ENCODE peak calls at places on chromosome 12, in five cellular contexts. One of them, this sample, is unnamed.

GRCh38 chr12:65962921-65963883 is 138.9 kb downstream of the HMGA2 start:
- DNase-seq in K562: no peak
- DNase-seq in HepG2: no peak
- DNase-seq in GM12878: no peak
- DNase-seq in H1: no peak
- DNase-seq in this sample: peak

GRCh38 chr12:101414533-101415119 is 7.1 kb upstream of the ARL1 start:
- DNase-seq in K562: peak
- DNase-seq in HepG2: peak
- DNase-seq in GM12878: peak
- DNase-seq in H1: no peak
- DNase-seq in this sample: peak

GRCh38 chr12:105100207-105100985 is 7.1 kb upstream of the WASHC4 start:
- DNase-seq in K562: no peak
- DNase-seq in HepG2: no peak
- DNase-seq in GM12878: no peak
- DNase-seq in H1: no peak
- DNase-seq in this sample: no peak

GRCh38 chr12:7609480-7609879 is 56.2 kb downstream of the APOBEC1 start:
- DNase-seq in K562: no peak
- DNase-seq in HepG2: no peak
- DNase-seq in GM12878: no peak
- DNase-seq in H1: no peak
- DNase-seq in this sample: no peak

GRCh38 chr12:1590083-1590979 is 4.0 kb downstream of the FBXL14 start:
- DNase-seq in K562: no peak
- DNase-seq in HepG2: no peak
- DNase-seq in GM12878: no peak
- DNase-seq in H1: no peak
- DNase-seq in this sample: no peak

GRCh38 chr12:111293266-111294009 is 75.5 kb downstream of the PHETA1 start:
- DNase-seq in K562: no peak
- DNase-seq in HepG2: no peak
- DNase-seq in GM12878: no peak
- DNase-seq in H1: no peak
- DNase-seq in this sample: no peak

GRCh38 chr12:69331846-69332684 is 16.1 kb upstream of the LYZ start:
- DNase-seq in K562: no peak
- DNase-seq in HepG2: no peak
- DNase-seq in GM12878: no peak
- DNase-seq in H1: no peak
- DNase-seq in this sample: no peak

GRCh38 chr12:71755146-71755892 is 656 bp downstream of the RAB21 start:
- DNase-seq in K562: no peak
- DNase-seq in HepG2: peak
- DNase-seq in GM12878: peak
- DNase-seq in H1: no peak
- DNase-seq in this sample: peak

GRCh38 chr12:88036368-88036965 is 7.3 kb upstream of the C12orf50 start:
- DNase-seq in K562: no peak
- DNase-seq in HepG2: no peak
- DNase-seq in GM12878: no peak
- DNase-seq in H1: no peak
- DNase-seq in this sample: no peak

GRCh38 chr12:69290545-69291277 is 51.3 kb downstream of the CPSF6 start:
- DNase-seq in K562: peak
- DNase-seq in HepG2: peak
- DNase-seq in GM12878: peak
- DNase-seq in H1: peak
- DNase-seq in this sample: peak

GRCh38 chr12:6646276-6647082 is 753 bp downstream of the ACRBP start:
- DNase-seq in K562: no peak
- DNase-seq in HepG2: no peak
- DNase-seq in GM12878: no peak
- DNase-seq in H1: no peak
- DNase-seq in this sample: peak

GRCh38 chr12:117190210-117190781 is at the start of gene FBXO21:
- DNase-seq in K562: peak
- DNase-seq in HepG2: peak
- DNase-seq in GM12878: peak
- DNase-seq in H1: peak
- DNase-seq in this sample: peak

DNA sequence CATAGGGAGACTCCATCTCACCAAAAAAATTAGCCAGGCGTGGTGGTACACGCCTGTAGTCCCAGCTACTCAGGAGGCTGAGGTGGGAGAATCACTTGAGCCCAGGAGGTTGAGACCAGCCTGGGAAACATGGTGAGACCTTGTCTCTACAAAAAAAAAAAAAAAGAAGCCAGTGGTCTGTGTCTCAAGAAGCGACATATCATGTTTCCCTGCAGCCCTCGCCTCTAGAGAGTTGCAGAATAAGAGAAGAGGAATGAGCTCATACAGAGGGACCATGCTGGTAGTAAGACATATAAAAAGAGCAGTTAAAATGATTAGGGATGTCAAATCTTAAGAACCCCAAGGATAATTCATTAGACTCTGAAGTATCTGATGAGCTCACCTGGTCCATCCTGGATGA is 39.4 kb upstream of the BICDL1 start:
- DNase-seq in K562: no peak
- DNase-seq in HepG2: no peak
- DNase-seq in GM12878: no peak
- DNase-seq in H1: no peak
- DNase-seq in this sample: no peak
- TF ChIP-seq TAF1 in K562: no peak
- TF ChIP-seq TAF1 in HepG2: no peak
- TF ChIP-seq TAF1 in GM12878: no peak
- TF ChIP-seq TAF1 in H1: no peak
- TF ChIP-seq TAF1 in this sample: no peak

GRCh38 chr12:47783821-47784819 is 11.1 kb downstream of the SLC48A1 start:
- DNase-seq in K562: no peak
- DNase-seq in HepG2: no peak
- DNase-seq in GM12878: no peak
- DNase-seq in H1: no peak
- DNase-seq in this sample: no peak
- H3K27ac ChIP-seq in K562: no peak
- H3K27ac ChIP-seq in HepG2: no peak
- H3K27ac ChIP-seq in GM12878: no peak
- H3K27ac ChIP-seq in H1: no peak
- H3K27ac ChIP-seq in this sample: no peak

DNA sequence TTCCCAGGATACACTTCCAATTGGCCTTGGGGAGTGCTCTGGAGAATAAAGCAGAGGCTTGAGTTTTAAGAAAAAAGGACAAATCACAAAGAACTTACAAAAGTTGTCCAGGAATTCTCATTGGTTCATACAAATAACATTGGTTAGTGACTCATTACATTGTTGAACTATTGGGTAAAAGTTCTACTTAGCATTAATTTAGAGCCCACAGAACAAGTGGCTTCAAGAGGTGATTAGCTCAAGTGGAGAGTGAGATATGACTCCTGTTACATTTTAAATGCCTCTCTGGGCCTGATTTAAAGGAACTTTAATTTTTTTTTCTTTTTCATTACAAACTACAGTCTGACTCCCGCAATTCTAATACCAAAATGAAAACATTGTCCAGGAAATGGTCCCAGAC is 72.9 kb downstream of the ASCL4 start:
- DNase-seq in K562: no peak
- DNase-seq in HepG2: no peak
- DNase-seq in GM12878: no peak
- DNase-seq in H1: no peak
- DNase-seq in this sample: no peak
- H2AFZ ChIP-seq in K562: no peak
- H2AFZ ChIP-seq in HepG2: no peak
- H2AFZ ChIP-seq in GM12878: no peak
- H2AFZ ChIP-seq in H1: no peak
- H2AFZ ChIP-seq in this sample: no peak

DNA sequence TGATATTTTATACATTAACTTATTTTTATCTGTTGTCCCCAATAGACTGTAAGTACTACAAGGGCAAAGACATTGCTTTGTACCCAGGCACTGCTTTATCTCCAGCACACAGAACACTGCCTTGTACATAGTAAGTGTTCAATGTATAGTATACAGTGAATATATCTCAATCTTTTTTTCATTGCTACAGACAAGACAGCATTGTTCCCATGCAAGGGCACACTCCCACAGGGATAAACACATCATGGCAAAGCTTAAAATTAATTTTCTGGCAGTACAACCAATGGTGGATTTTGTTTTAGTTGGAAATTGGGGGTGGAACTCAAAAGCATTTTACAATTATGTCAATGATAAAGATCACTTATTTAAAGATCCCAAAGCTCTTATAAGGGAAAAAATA is 112.3 kb upstream of the EEA1 start:
- DNase-seq in K562: no peak
- DNase-seq in HepG2: no peak
- DNase-seq in GM12878: no peak
- DNase-seq in H1: no peak
- DNase-seq in this sample: no peak
- TF ChIP-seq TAF1 in K562: no peak
- TF ChIP-seq TAF1 in HepG2: no peak
- TF ChIP-seq TAF1 in GM12878: no peak
- TF ChIP-seq TAF1 in H1: no peak
- TF ChIP-seq TAF1 in this sample: no peak